ENCODE peak calls at places on chromosomes 3 and 15, in ten cellular contexts. One of them, this sample, is unnamed.
A peak's percentile ranks its signal among the peaks of the same experiment; 100 is the strongest.

GRCh38 chr15:36130641-36131310 is 448.6 kb upstream of the CDIN1 start:
- DNase-seq in kidney epithelial cell: no peak
- DNase-seq in mucosa of descending colon: no peak
- DNase-seq in tibial artery: no peak
- DNase-seq in AG10803: peak; percentile 27
- DNase-seq in progenitor cell of endocrine pancreas: no peak
- DNase-seq in activated CD8-positive, alpha-beta T cell treated with anti-CD3 and anti-CD28 coated beads for 36 hours: no peak
- DNase-seq in fibroblast of lung: no peak
- DNase-seq in fibroblast of pulmonary artery: no peak
- DNase-seq in neural progenitor cell: no peak
- DNase-seq in this sample: no peak

GRCh38 chr3:31456373-31456772 is 76.4 kb upstream of the STT3B start:
- DNase-seq in fibroblast of lung: no peak
- DNase-seq in progenitor cell of endocrine pancreas: no peak
- DNase-seq in neural progenitor cell: no peak
- DNase-seq in fibroblast of pulmonary artery: no peak
- DNase-seq in activated CD8-positive, alpha-beta T cell treated with anti-CD3 and anti-CD28 coated beads for 36 hours: no peak
- DNase-seq in AG10803: no peak
- DNase-seq in tibial artery: peak; percentile 69
- DNase-seq in mucosa of descending colon: peak; percentile 27
- DNase-seq in kidney epithelial cell: no peak
- DNase-seq in this sample: no peak

GRCh38 chr3:135106445-135106844 is 311.4 kb downstream of the EPHB1 start:
- DNase-seq in fibroblast of pulmonary artery: peak; percentile 2
- DNase-seq in neural progenitor cell: peak; percentile 84
- DNase-seq in mucosa of descending colon: peak; percentile 78
- DNase-seq in activated CD8-positive, alpha-beta T cell treated with anti-CD3 and anti-CD28 coated beads for 36 hours: peak; percentile 3
- DNase-seq in progenitor cell of endocrine pancreas: peak; percentile 59
- DNase-seq in fibroblast of lung: peak; percentile 7
- DNase-seq in tibial artery: no peak
- DNase-seq in AG10803: peak; percentile 42
- DNase-seq in kidney epithelial cell: no peak
- DNase-seq in this sample: peak; percentile 32

GRCh38 chr3:173894-174293 is 22.7 kb upstream of the CHL1 start:
- DNase-seq in AG10803: no peak
- DNase-seq in progenitor cell of endocrine pancreas: no peak
- DNase-seq in fibroblast of pulmonary artery: no peak
- DNase-seq in activated CD8-positive, alpha-beta T cell treated with anti-CD3 and anti-CD28 coated beads for 36 hours: no peak
- DNase-seq in tibial artery: no peak
- DNase-seq in fibroblast of lung: no peak
- DNase-seq in mucosa of descending colon: no peak
- DNase-seq in kidney epithelial cell: no peak
- DNase-seq in neural progenitor cell: no peak
- DNase-seq in this sample: no peak

GRCh38 chr15:37135225-37135624 is 34.9 kb upstream of the MEIS2 start:
- DNase-seq in neural progenitor cell: peak; percentile 20
- DNase-seq in fibroblast of pulmonary artery: peak; percentile 20
- DNase-seq in mucosa of descending colon: no peak
- DNase-seq in fibroblast of lung: no peak
- DNase-seq in tibial artery: no peak
- DNase-seq in AG10803: no peak
- DNase-seq in progenitor cell of endocrine pancreas: no peak
- DNase-seq in activated CD8-positive, alpha-beta T cell treated with anti-CD3 and anti-CD28 coated beads for 36 hours: no peak
- DNase-seq in kidney epithelial cell: no peak
- DNase-seq in this sample: no peak

GRCh38 chr3:42010530-42010929 is 48.6 kb upstream of the ULK4 start:
- DNase-seq in fibroblast of pulmonary artery: no peak
- DNase-seq in mucosa of descending colon: peak; percentile 67
- DNase-seq in progenitor cell of endocrine pancreas: no peak
- DNase-seq in activated CD8-positive, alpha-beta T cell treated with anti-CD3 and anti-CD28 coated beads for 36 hours: no peak
- DNase-seq in neural progenitor cell: peak; percentile 9
- DNase-seq in fibroblast of lung: no peak
- DNase-seq in AG10803: no peak
- DNase-seq in kidney epithelial cell: no peak
- DNase-seq in tibial artery: no peak
- DNase-seq in this sample: no peak

GRCh38 chr3:37725842-37726241 is 135.8 kb upstream of the CTDSPL start:
- DNase-seq in fibroblast of lung: no peak
- DNase-seq in mucosa of descending colon: no peak
- DNase-seq in activated CD8-positive, alpha-beta T cell treated with anti-CD3 and anti-CD28 coated beads for 36 hours: no peak
- DNase-seq in AG10803: no peak
- DNase-seq in tibial artery: no peak
- DNase-seq in kidney epithelial cell: no peak
- DNase-seq in fibroblast of pulmonary artery: no peak
- DNase-seq in neural progenitor cell: no peak
- DNase-seq in progenitor cell of endocrine pancreas: no peak
- DNase-seq in this sample: no peak

GRCh38 chr3:164640586-164640985 is 437.7 kb downstream of the SI start:
- DNase-seq in mucosa of descending colon: no peak
- DNase-seq in neural progenitor cell: no peak
- DNase-seq in tibial artery: no peak
- DNase-seq in progenitor cell of endocrine pancreas: no peak
- DNase-seq in fibroblast of lung: no peak
- DNase-seq in kidney epithelial cell: no peak
- DNase-seq in fibroblast of pulmonary artery: no peak
- DNase-seq in AG10803: peak; percentile 20
- DNase-seq in activated CD8-positive, alpha-beta T cell treated with anti-CD3 and anti-CD28 coated beads for 36 hours: no peak
- DNase-seq in this sample: no peak

GRCh38 chr15:67931861-67932260 is 92.0 kb upstream of the RNU6-1 start:
- DNase-seq in mucosa of descending colon: no peak
- DNase-seq in activated CD8-positive, alpha-beta T cell treated with anti-CD3 and anti-CD28 coated beads for 36 hours: no peak
- DNase-seq in kidney epithelial cell: no peak
- DNase-seq in progenitor cell of endocrine pancreas: no peak
- DNase-seq in fibroblast of pulmonary artery: peak; percentile 47
- DNase-seq in neural progenitor cell: no peak
- DNase-seq in fibroblast of lung: peak; percentile 44
- DNase-seq in AG10803: no peak
- DNase-seq in tibial artery: no peak
- DNase-seq in this sample: no peak

GRCh38 chr3:164479978-164480377 is 598.3 kb downstream of the SI start:
- DNase-seq in neural progenitor cell: no peak
- DNase-seq in tibial artery: no peak
- DNase-seq in activated CD8-positive, alpha-beta T cell treated with anti-CD3 and anti-CD28 coated beads for 36 hours: no peak
- DNase-seq in fibroblast of lung: no peak
- DNase-seq in mucosa of descending colon: no peak
- DNase-seq in progenitor cell of endocrine pancreas: no peak
- DNase-seq in fibroblast of pulmonary artery: no peak
- DNase-seq in kidney epithelial cell: no peak
- DNase-seq in AG10803: no peak
- DNase-seq in this sample: no peak

DNA sequence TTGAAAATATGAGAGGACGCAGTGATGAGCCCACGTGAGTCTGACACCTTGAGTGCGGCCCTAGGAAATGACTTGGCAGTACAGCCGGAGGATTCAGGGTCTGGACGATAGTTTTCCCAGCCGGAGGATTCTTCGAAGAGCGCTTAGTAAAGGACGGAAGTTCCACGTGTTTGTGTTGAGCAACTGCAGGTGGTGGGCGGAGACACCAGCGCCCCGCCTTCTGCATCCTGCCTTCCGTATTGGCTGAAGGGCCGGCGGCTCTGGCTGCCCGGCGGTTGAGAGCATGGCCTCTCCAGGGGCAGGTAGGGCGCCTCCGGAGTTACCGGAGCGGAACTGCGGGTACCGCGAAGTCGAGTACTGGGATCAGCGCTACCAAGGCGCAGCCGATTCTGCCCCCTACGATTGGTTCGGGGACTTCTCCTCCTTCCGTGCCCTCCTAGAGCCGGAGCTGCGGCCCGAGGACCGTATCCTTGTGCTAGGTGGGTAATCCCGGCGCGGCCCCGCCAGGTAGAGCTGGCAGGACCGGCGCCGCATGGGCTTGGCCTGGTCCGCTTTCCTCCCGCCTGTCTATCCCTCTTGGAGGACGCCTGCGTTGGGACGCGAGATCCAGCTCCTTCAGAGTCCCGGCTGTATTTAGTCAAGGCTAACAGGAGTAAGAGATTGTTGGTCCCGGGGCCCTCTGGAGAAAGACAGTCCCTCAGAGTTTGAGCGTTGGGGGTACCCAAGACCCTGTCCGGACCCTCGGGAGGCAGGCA is at the start of gene EEF1AKMT4:
- DNase-seq in kidney epithelial cell: peak; percentile 86
- DNase-seq in fibroblast of pulmonary artery: peak; percentile 99
- DNase-seq in progenitor cell of endocrine pancreas: peak; percentile 96
- DNase-seq in fibroblast of lung: peak; percentile 98
- DNase-seq in neural progenitor cell: peak; percentile 99
- DNase-seq in AG10803: peak; percentile 98
- DNase-seq in mucosa of descending colon: peak; percentile 97
- DNase-seq in activated CD8-positive, alpha-beta T cell treated with anti-CD3 and anti-CD28 coated beads for 36 hours: peak; percentile 99
- DNase-seq in tibial artery: peak; percentile 97
- DNase-seq in this sample: peak; percentile 97
- TF ChIP-seq CTCF in kidney epithelial cell: no peak
- TF ChIP-seq CTCF in fibroblast of pulmonary artery: peak; percentile 46
- TF ChIP-seq CTCF in progenitor cell of endocrine pancreas: peak; percentile 70
- TF ChIP-seq CTCF in fibroblast of lung: peak; percentile 4
- TF ChIP-seq CTCF in neural progenitor cell: peak; percentile 65
- TF ChIP-seq CTCF in AG10803: peak; percentile 45
- TF ChIP-seq CTCF in mucosa of descending colon: peak; percentile 66
- TF ChIP-seq CTCF in activated CD8-positive, alpha-beta T cell treated with anti-CD3 and anti-CD28 coated beads for 36 hours: no peak
- TF ChIP-seq CTCF in tibial artery: peak; percentile 46
- TF ChIP-seq CTCF in this sample: peak; percentile 30

GRCh38 chr15:92655178-92655995 is at the start of gene FAM174B:
- DNase-seq in AG10803: peak; percentile 35
- DNase-seq in kidney epithelial cell: no peak
- DNase-seq in mucosa of descending colon: peak; percentile 59
- DNase-seq in progenitor cell of endocrine pancreas: peak; percentile 45
- DNase-seq in fibroblast of lung: peak; percentile 57
- DNase-seq in tibial artery: no peak
- DNase-seq in activated CD8-positive, alpha-beta T cell treated with anti-CD3 and anti-CD28 coated beads for 36 hours: peak; percentile 44
- DNase-seq in neural progenitor cell: peak; percentile 84
- DNase-seq in fibroblast of pulmonary artery: peak; percentile 5
- DNase-seq in this sample: peak; percentile 76
- TF ChIP-seq CTCF in AG10803: no peak
- TF ChIP-seq CTCF in kidney epithelial cell: no peak
- TF ChIP-seq CTCF in mucosa of descending colon: no peak
- TF ChIP-seq CTCF in progenitor cell of endocrine pancreas: peak; percentile 30
- TF ChIP-seq CTCF in fibroblast of lung: no peak
- TF ChIP-seq CTCF in tibial artery: no peak
- TF ChIP-seq CTCF in activated CD8-positive, alpha-beta T cell treated with anti-CD3 and anti-CD28 coated beads for 36 hours: no peak
- TF ChIP-seq CTCF in neural progenitor cell: no peak
- TF ChIP-seq CTCF in fibroblast of pulmonary artery: no peak
- TF ChIP-seq CTCF in this sample: no peak

GRCh38 chr15:70356919-70357318 is 259.2 kb upstream of the TLE3 start:
- DNase-seq in fibroblast of lung: peak; percentile 31
- DNase-seq in kidney epithelial cell: no peak
- DNase-seq in activated CD8-positive, alpha-beta T cell treated with anti-CD3 and anti-CD28 coated beads for 36 hours: no peak
- DNase-seq in neural progenitor cell: no peak
- DNase-seq in AG10803: no peak
- DNase-seq in fibroblast of pulmonary artery: no peak
- DNase-seq in progenitor cell of endocrine pancreas: no peak
- DNase-seq in tibial artery: no peak
- DNase-seq in mucosa of descending colon: no peak
- DNase-seq in this sample: no peak

GRCh38 chr15:70353606-70354259 is 256.0 kb upstream of the TLE3 start:
- DNase-seq in activated CD8-positive, alpha-beta T cell treated with anti-CD3 and anti-CD28 coated beads for 36 hours: no peak
- DNase-seq in mucosa of descending colon: no peak
- DNase-seq in fibroblast of pulmonary artery: no peak
- DNase-seq in kidney epithelial cell: no peak
- DNase-seq in AG10803: no peak
- DNase-seq in progenitor cell of endocrine pancreas: no peak
- DNase-seq in neural progenitor cell: no peak
- DNase-seq in tibial artery: no peak
- DNase-seq in fibroblast of lung: no peak
- DNase-seq in this sample: no peak

GRCh38 chr15:70356062-70356860 is 258.5 kb upstream of the TLE3 start:
- DNase-seq in fibroblast of pulmonary artery: no peak
- DNase-seq in kidney epithelial cell: no peak
- DNase-seq in tibial artery: no peak
- DNase-seq in neural progenitor cell: no peak
- DNase-seq in fibroblast of lung: no peak
- DNase-seq in progenitor cell of endocrine pancreas: no peak
- DNase-seq in activated CD8-positive, alpha-beta T cell treated with anti-CD3 and anti-CD28 coated beads for 36 hours: no peak
- DNase-seq in AG10803: no peak
- DNase-seq in mucosa of descending colon: no peak
- DNase-seq in this sample: no peak

GRCh38 chr15:70354260-70354894 is 256.7 kb upstream of the TLE3 start:
- DNase-seq in mucosa of descending colon: no peak
- DNase-seq in fibroblast of lung: no peak
- DNase-seq in tibial artery: no peak
- DNase-seq in activated CD8-positive, alpha-beta T cell treated with anti-CD3 and anti-CD28 coated beads for 36 hours: no peak
- DNase-seq in AG10803: no peak
- DNase-seq in fibroblast of pulmonary artery: no peak
- DNase-seq in kidney epithelial cell: no peak
- DNase-seq in neural progenitor cell: no peak
- DNase-seq in progenitor cell of endocrine pancreas: no peak
- DNase-seq in this sample: no peak

GRCh38 chr15:70355275-70355795 is 257.6 kb upstream of the TLE3 start:
- DNase-seq in fibroblast of pulmonary artery: no peak
- DNase-seq in AG10803: no peak
- DNase-seq in tibial artery: no peak
- DNase-seq in mucosa of descending colon: no peak
- DNase-seq in activated CD8-positive, alpha-beta T cell treated with anti-CD3 and anti-CD28 coated beads for 36 hours: no peak
- DNase-seq in progenitor cell of endocrine pancreas: no peak
- DNase-seq in fibroblast of lung: no peak
- DNase-seq in neural progenitor cell: no peak
- DNase-seq in kidney epithelial cell: no peak
- DNase-seq in this sample: no peak
- TF ChIP-seq CTCF in fibroblast of pulmonary artery: peak; percentile 24
- TF ChIP-seq CTCF in AG10803: peak; percentile 4
- TF ChIP-seq CTCF in tibial artery: no peak
- TF ChIP-seq CTCF in mucosa of descending colon: no peak
- TF ChIP-seq CTCF in activated CD8-positive, alpha-beta T cell treated with anti-CD3 and anti-CD28 coated beads for 36 hours: no peak
- TF ChIP-seq CTCF in progenitor cell of endocrine pancreas: peak; percentile 39
- TF ChIP-seq CTCF in fibroblast of lung: peak; percentile 7
- TF ChIP-seq CTCF in neural progenitor cell: peak; percentile 19
- TF ChIP-seq CTCF in kidney epithelial cell: no peak
- TF ChIP-seq CTCF in this sample: no peak

GRCh38 chr3:26521261-26521660 is 101.3 kb upstream of the LRRC3B start:
- DNase-seq in kidney epithelial cell: no peak
- DNase-seq in AG10803: no peak
- DNase-seq in progenitor cell of endocrine pancreas: no peak
- DNase-seq in neural progenitor cell: no peak
- DNase-seq in tibial artery: no peak
- DNase-seq in fibroblast of pulmonary artery: no peak
- DNase-seq in activated CD8-positive, alpha-beta T cell treated with anti-CD3 and anti-CD28 coated beads for 36 hours: no peak
- DNase-seq in mucosa of descending colon: no peak
- DNase-seq in fibroblast of lung: no peak
- DNase-seq in this sample: no peak

DNA sequence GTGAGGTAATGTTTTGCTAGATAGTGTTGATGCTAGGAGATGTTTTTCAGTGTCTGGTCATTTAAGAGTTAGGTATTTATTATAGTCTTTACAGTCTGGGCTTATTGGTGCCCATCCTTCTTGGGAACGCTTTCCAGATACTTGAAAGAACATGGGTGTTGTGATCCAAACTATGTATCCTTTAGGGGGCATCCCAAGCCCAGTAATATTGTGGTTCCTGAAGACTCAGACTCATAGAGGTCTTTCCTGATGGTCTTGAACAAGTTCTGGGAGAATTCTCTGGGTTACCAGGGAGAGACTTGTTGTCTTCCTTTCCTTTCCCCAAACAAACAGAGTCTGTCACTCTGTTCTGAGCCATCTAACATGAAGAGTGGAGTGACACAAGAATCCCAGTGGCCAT is 99.7 kb upstream of the LRRC3B start:
- DNase-seq in kidney epithelial cell: no peak
- DNase-seq in mucosa of descending colon: no peak
- DNase-seq in tibial artery: no peak
- DNase-seq in fibroblast of pulmonary artery: no peak
- DNase-seq in activated CD8-positive, alpha-beta T cell treated with anti-CD3 and anti-CD28 coated beads for 36 hours: no peak
- DNase-seq in AG10803: no peak
- DNase-seq in progenitor cell of endocrine pancreas: no peak
- DNase-seq in fibroblast of lung: no peak
- DNase-seq in neural progenitor cell: no peak
- DNase-seq in this sample: no peak
- TF ChIP-seq CTCF in kidney epithelial cell: no peak
- TF ChIP-seq CTCF in mucosa of descending colon: no peak
- TF ChIP-seq CTCF in tibial artery: no peak
- TF ChIP-seq CTCF in fibroblast of pulmonary artery: no peak
- TF ChIP-seq CTCF in activated CD8-positive, alpha-beta T cell treated with anti-CD3 and anti-CD28 coated beads for 36 hours: no peak
- TF ChIP-seq CTCF in AG10803: no peak
- TF ChIP-seq CTCF in progenitor cell of endocrine pancreas: no peak
- TF ChIP-seq CTCF in fibroblast of lung: no peak
- TF ChIP-seq CTCF in neural progenitor cell: no peak
- TF ChIP-seq CTCF in this sample: no peak

GRCh38 chr15:74845208-74845568 is 2.2 kb upstream of the ULK3 start:
- DNase-seq in fibroblast of lung: no peak
- DNase-seq in kidney epithelial cell: no peak
- DNase-seq in progenitor cell of endocrine pancreas: no peak
- DNase-seq in tibial artery: no peak
- DNase-seq in neural progenitor cell: no peak
- DNase-seq in activated CD8-positive, alpha-beta T cell treated with anti-CD3 and anti-CD28 coated beads for 36 hours: peak; percentile 76
- DNase-seq in AG10803: no peak
- DNase-seq in mucosa of descending colon: no peak
- DNase-seq in fibroblast of pulmonary artery: no peak
- DNase-seq in this sample: no peak
- TF ChIP-seq CTCF in fibroblast of lung: no peak
- TF ChIP-seq CTCF in kidney epithelial cell: no peak
- TF ChIP-seq CTCF in progenitor cell of endocrine pancreas: no peak
- TF ChIP-seq CTCF in tibial artery: no peak
- TF ChIP-seq CTCF in neural progenitor cell: no peak
- TF ChIP-seq CTCF in activated CD8-positive, alpha-beta T cell treated with anti-CD3 and anti-CD28 coated beads for 36 hours: peak; percentile 0
- TF ChIP-seq CTCF in AG10803: no peak
- TF ChIP-seq CTCF in mucosa of descending colon: no peak
- TF ChIP-seq CTCF in fibroblast of pulmonary artery: no peak
- TF ChIP-seq CTCF in this sample: no peak

This sample was measured in GM13976.